ENCODE peak calls at places on chromosomes 13 and 19, in five cellular contexts. Q, F, G, V and J are unnamed samples.

GRCh38 chr13:51153527-51153926 is 42.5 kb upstream of the C13orf42 start:
- DNase-seq in Q (no peak), F (no peak), G (no peak), V (no peak), J (no peak)

GRCh38 chr19:17687857-17688784 is at the start of gene UNC13A:
- DNase-seq in Q (no peak), F (no peak), G (no peak), V (peak; percentile 88), J (no peak)

GRCh38 chr13:28719656-28720055 is 886 bp upstream of the SLC46A3 start:
- DNase-seq in Q (no peak), F (no peak), G (no peak), V (no peak), J (no peak)

GRCh38 chr19:460877-461609 is at the start of gene SHC2:
- DNase-seq in Q (no peak), F (no peak), G (no peak), V (peak; percentile 68), J (no peak)

GRCh38 chr19:30719189-30719990 is 347.2 kb downstream of the ZNF536 start:
- DNase-seq in Q (no peak), F (no peak), G (no peak), V (no peak), J (no peak)

GRCh38 chr19:33414667-33415605 is 41.4 kb downstream of the CEBPG start:
- DNase-seq in Q (no peak), F (no peak), G (no peak), V (no peak), J (no peak)

GRCh38 chr19:48741222-48741999 is 1.0 kb upstream of the RASIP1 start:
- DNase-seq in Q (no peak), F (no peak), G (no peak), V (peak; percentile 94), J (no peak)

GRCh38 chr19:31332096-31332495 is 17.1 kb downstream of the TSHZ3 start:
- DNase-seq in Q (no peak), F (no peak), G (no peak), V (no peak), J (no peak)

GRCh38 chr13:44549461-44549860 is 26.7 kb downstream of the TSC22D1 start:
- DNase-seq in Q (no peak), F (no peak), G (no peak), V (no peak), J (no peak)

GRCh38 chr19:58055483-58055874 is 3.6 kb upstream of the ZNF135 start:
- DNase-seq in Q (no peak), F (no peak), G (no peak), V (no peak), J (no peak)

GRCh38 chr19:12841094-12841493 is 2.8 kb downstream of the MAST1 start:
- DNase-seq in Q (no peak), F (no peak), G (no peak), V (peak; percentile 79), J (peak; percentile 88)

GRCh38 chr13:52644108-52644507 is 1.9 kb downstream of the HNRNPA1L2 start:
- DNase-seq in Q (no peak), F (no peak), G (no peak), V (no peak), J (no peak)

GRCh38 chr13:64808704-64809103 is 2421.4 kb downstream of the PCDH9 start:
- DNase-seq in Q (no peak), F (no peak), G (no peak), V (no peak), J (no peak)

GRCh38 chr19:51027873-51028272 is 1.5 kb upstream of the KLK11 start:
- DNase-seq in Q (no peak), F (no peak), G (no peak), V (no peak), J (no peak)

GRCh38 chr13:101412076-101412475 is 4.2 kb downstream of the NALCN start:
- DNase-seq in Q (no peak), F (no peak), G (no peak), V (no peak), J (no peak)

GRCh38 chr19:50551713-50552187 is 16.5 kb downstream of the LRRC4B start:
- DNase-seq in Q (no peak), F (no peak), G (no peak), V (peak; percentile 82), J (no peak)

GRCh38 chr13:19345916-19346422 is 164.3 kb upstream of the TUBA3C start:
- DNase-seq in Q (no peak), F (no peak), G (no peak), V (no peak), J (no peak)

GRCh38 chr13:27043013-27043412 is 128.6 kb downstream of the USP12 start:
- DNase-seq in Q (peak; percentile 24), F (no peak), G (peak; percentile 83), V (no peak), J (peak; percentile 28)

GRCh38 chr13:40549500-40550094 is 116.8 kb downstream of the FOXO1 start:
- DNase-seq in Q (peak; percentile 77), F (no peak), G (no peak), V (no peak), J (no peak)

GRCh38 chr13:83386609-83387008 is 495.7 kb downstream of the SLITRK1 start:
- DNase-seq in Q (no peak), F (no peak), G (no peak), V (no peak), J (no peak)

GRCh38 chr13:99565478-99566124 is 64.3 kb downstream of the TM9SF2 start:
- DNase-seq in Q (no peak), F (no peak), G (no peak), V (no peak), J (no peak)

GRCh38 chr19:13076787-13077186 is 25.9 kb downstream of the LYL1 start:
- DNase-seq in Q (no peak), F (no peak), G (no peak), V (no peak), J (no peak)

GRCh38 chr13:85379433-85379832 is 419.8 kb downstream of the SLITRK6 start:
- DNase-seq in Q (no peak), F (no peak), G (no peak), V (no peak), J (no peak)

DNA sequence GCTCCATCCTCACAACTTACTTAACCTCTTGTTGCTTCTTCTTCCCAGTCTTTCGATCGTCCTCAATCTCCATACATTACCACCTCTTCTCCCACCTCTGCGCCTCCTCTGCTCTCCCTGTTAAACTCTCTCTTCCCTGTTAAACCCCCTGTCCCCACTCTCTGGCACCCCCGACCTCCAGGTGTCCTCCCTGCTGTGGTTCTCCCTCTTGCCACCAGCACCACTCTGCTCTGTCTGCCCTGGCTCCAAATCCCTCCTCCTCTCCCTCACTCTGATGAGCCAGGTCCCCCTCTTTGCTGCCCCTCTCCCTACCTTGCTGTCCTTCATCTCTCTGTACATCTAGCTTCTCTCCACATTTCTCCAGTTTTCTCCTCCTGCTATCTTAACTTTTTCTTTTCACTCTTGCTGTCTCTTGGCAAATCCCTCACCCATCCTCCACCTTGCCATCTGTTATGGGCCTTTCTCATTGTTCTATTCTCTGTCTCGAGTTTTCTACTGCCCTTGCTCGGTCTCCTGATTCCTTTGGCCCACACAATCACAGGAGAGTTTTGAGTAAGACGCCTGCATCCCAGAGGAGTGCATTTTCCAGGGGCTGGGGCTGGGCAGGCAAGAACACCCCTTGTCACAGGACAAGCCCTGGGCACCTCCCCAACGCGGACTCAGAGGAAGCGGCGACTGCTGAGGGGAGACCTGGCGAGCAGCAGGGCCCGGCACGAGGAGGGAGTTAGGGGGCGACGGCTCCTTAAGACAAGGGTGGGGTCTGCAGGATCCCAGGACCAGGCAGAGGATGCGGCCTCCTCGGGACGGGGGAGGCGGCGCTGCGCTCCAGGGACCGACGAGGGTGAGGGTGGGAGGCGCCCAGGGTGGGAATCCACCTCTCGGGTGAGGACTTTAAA is 21.4 kb upstream of the ERVV-1 start:
- DNase-seq in Q (no peak), F (no peak), G (no peak), V (peak; percentile 46), J (no peak)
- H3K9ac ChIP-seq in Q (no peak overlapping the region), F (no peak overlapping the region), G (no peak overlapping the region), V (peak overlapping the region; percentile 92), J (peak overlapping the region; percentile 64)

GRCh38 chr19:4389064-4389375 is 11.3 kb downstream of the SH3GL1 start:
- DNase-seq in Q (no peak), F (no peak), G (no peak), V (no peak), J (no peak)
- H3K4me1 ChIP-seq in Q (peaks cover 86% of the 10 kb centered on the region), F (peaks cover 3% of the 10 kb centered on the region), G (no peaks in the 10 kb centered on the region), V (peaks cover 19% of the 10 kb centered on the region), J (peaks cover 36% of the 10 kb centered on the region)

DNA sequence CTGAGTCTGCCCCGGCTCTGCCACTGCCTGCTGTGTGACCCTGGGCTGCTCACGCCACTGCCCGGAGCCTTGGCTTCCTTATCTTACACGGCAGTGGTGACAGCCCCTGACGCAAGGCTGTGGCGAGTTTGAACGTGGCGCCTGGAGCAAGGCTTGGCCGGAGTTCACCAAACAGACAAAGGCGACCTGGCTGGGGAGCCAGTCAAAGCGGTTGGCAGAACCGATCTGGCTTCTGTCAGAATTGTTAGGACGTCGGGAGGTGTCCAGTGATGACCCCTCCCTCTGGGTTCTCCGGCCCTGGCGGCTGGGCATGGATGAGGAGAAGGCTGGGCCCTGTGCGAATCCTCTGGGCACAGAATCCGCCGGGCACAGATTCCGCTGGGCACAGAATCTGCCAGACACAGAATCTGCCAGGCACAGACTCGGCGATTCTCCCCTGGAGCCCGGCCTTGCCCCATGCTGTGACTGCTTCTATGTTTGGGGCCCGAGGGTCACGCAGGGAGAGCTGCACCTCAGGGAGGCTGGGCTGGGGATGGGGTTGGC is 11.7 kb upstream of the TMEM255B start:
- DNase-seq in Q (no peak), F (no peak), G (no peak), V (no peak), J (no peak)
- TF ChIP-seq YY1 in Q (no peak), F (no peak), G (no peak), V (no peak), J (no peak)

GRCh38 chr19:10192922-10193321 is 1.8 kb downstream of the DNMT1 start:
- DNase-seq in Q (no peak), F (no peak), G (no peak), V (no peak), J (no peak)
- H3K9ac ChIP-seq in Q (peak overlapping the region; percentile 77), F (peak overlapping the region; percentile 99), G (peak overlapping the region; percentile 96), V (peak overlapping the region; percentile 97), J (peak overlapping the region; percentile 35)

DNA sequence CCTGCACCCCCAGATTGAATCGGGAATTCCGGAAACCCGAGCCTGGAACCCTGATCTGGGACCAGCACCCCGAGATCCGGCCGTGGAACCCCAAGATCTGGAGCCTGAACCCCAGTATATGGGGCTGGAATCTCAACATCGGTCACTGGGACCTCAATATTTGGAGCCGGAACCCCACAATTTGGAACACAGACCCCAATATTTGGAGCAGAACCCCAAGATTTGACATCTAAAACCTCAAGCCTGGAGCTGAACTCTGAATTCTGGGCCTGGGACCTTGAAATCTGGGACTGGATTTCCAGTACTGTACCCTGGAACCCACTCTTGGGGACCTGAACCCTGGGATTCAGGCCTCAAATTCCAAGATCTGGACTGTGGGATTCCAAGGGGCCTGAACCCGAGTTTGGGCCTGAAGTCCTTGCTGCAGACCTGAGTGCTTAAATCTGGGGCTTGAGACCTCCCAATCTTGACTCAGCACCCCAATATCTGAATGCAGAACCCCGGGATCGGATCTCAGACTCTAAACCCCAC is 629 bp downstream of the LRFN3 start:
- DNase-seq in Q (no peak), F (no peak), G (no peak), V (no peak), J (no peak)
- H3K4me1 ChIP-seq in Q (peaks cover 35% of the 10 kb centered on the region), F (no peaks in the 10 kb centered on the region), G (peaks cover 24% of the 10 kb centered on the region), V (peaks cover 2% of the 10 kb centered on the region), J (peaks cover 7% of the 10 kb centered on the region)

GRCh38 chr19:39631626-39632025 is 24.1 kb upstream of the LGALS16 start:
- DNase-seq in Q (no peak), F (no peak), G (no peak), V (no peak), J (no peak)
- TF ChIP-seq YY1 in Q (no peak), F (no peak), G (no peak), V (no peak), J (no peak)